ENCODE peak calls at places on chromosomes 5 and 9, in four cellular contexts. T is NT2/D1, Z is GM12878, Y is H1. R is an unnamed sample.

GRCh38 chr9:99056876-99057664 is 47.8 kb upstream of the TGFBR1 start:
- DNase-seq in Y (no peak), T (no peak), Z (no peak), R (no peak)

GRCh38 chr9:12464368-12464767 is 228.8 kb upstream of the TYRP1 start:
- DNase-seq in T (no peak), Y (no peak), Z (no peak), R (no peak)

GRCh38 chr5:107580902-107581823 is 89.6 kb downstream of the EFNA5 start:
- DNase-seq in Y (no peak), Z (no peak), T (no peak), R (no peak)

GRCh38 chr5:156330141-156330870 is 3.3 kb downstream of the SGCD start:
- DNase-seq in Z (no peak), T (no peak), Y (no peak), R (no peak)

GRCh38 chr9:69443178-69443577 is 118.2 kb downstream of the ENTREP1 start:
- DNase-seq in T (no peak), Z (no peak), Y (no peak), R (no peak)

GRCh38 chr9:115694014-115694413 is 459.6 kb upstream of the PAPPA start:
- DNase-seq in Y (no peak), Z (no peak), T (peak), R (no peak)

GRCh38 chr9:85246566-85246965 is 495.2 kb downstream of the AGTPBP1 start:
- DNase-seq in Y (no peak), Z (no peak), T (no peak), R (no peak)

GRCh38 chr5:756865-757345 is 27.6 kb downstream of the ZDHHC11B start:
- DNase-seq in T (no peak), Z (no peak), Y (no peak), R (no peak)

GRCh38 chr5:80579050-80579449 is 9.0 kb upstream of the ANKRD34B start:
- DNase-seq in Z (no peak), Y (no peak), T (no peak), R (no peak)

GRCh38 chr9:133768859-133769510 is 30.8 kb upstream of the SARDH start:
- DNase-seq in Y (no peak), T (peak), Z (no peak), R (no peak)

GRCh38 chr5:129367883-129368282 is 92.2 kb upstream of the ADAMTS19 start:
- DNase-seq in T (no peak), Z (no peak), Y (no peak), R (no peak)

GRCh38 chr5:118733394-118733793 is 255.0 kb downstream of the DTWD2 start:
- DNase-seq in Z (no peak), Y (no peak), T (no peak), R (no peak)

GRCh38 chr9:7963026-7963425 is 163.4 kb upstream of the DMAC1 start:
- DNase-seq in Z (no peak), T (no peak), Y (no peak), R (no peak)

GRCh38 chr5:61866930-61867329 is 439.1 kb upstream of the KIF2A start:
- DNase-seq in Y (no peak), Z (peak), T (no peak), R (no peak)

GRCh38 chr9:33506626-33507370 is 17.3 kb upstream of the ANKRD18B start:
- DNase-seq in Y (no peak), Z (no peak), T (no peak), R (no peak)

GRCh38 chr9:136488247-136489214 is 5.7 kb upstream of the SEC16A start:
- DNase-seq in Z (no peak), T (peak), Y (peak), R (peak)

GRCh38 chr5:447501-447900 is 4.5 kb downstream of the EXOC3 start:
- DNase-seq in Z (no peak), T (no peak), Y (no peak), R (no peak)

GRCh38 chr5:27191786-27192505 is 153.6 kb upstream of the CDH9 start:
- DNase-seq in Z (no peak), Y (no peak), T (no peak), R (no peak)

GRCh38 chr9:14532716-14533115 is 160.5 kb downstream of the ZDHHC21 start:
- DNase-seq in T (no peak), Z (no peak), Y (no peak), R (no peak)

GRCh38 chr5:140296289-140296688 is 6.6 kb downstream of the PFDN1 start:
- DNase-seq in T (no peak), Y (no peak), Z (no peak), R (no peak)

GRCh38 chr5:55160493-55161209 is 680 bp downstream of the GPX8 start:
- DNase-seq in T (peak), Y (no peak), Z (no peak), R (peak)

GRCh38 chr5:67901816-67902496 is 313.6 kb upstream of the PIK3R1 start:
- DNase-seq in Z (no peak), Y (no peak), T (no peak), R (no peak)

GRCh38 chr9:81430727-81431126 is 258.6 kb downstream of the TLE1 start:
- DNase-seq in T (no peak), Z (no peak), Y (no peak), R (no peak)

GRCh38 chr9:68738346-68738745 is 33.3 kb downstream of the PIP5K1B start:
- DNase-seq in T (no peak), Z (no peak), Y (no peak), R (no peak)

GRCh38 chr9:71756753-71757152 is 11.6 kb downstream of the CEMIP2 start:
- DNase-seq in T (peak), Y (no peak), Z (no peak), R (no peak)

GRCh38 chr5:36658016-36658415 is 51.6 kb downstream of the SLC1A3 start:
- DNase-seq in Y (no peak), Z (no peak), T (no peak), R (no peak)

GRCh38 chr9:18493361-18494015 is 19.5 kb downstream of the ADAMTSL1 start:
- DNase-seq in Y (no peak), Z (no peak), T (no peak), R (no peak)

GRCh38 chr5:69489246-69489645 is 3.3 kb upstream of the OCLN start:
- DNase-seq in Z (no peak), Y (no peak), T (no peak), R (no peak)

GRCh38 chr5:178115835-178116405 is 2.6 kb downstream of the N4BP3 start:
- DNase-seq in T (no peak), Z (no peak), Y (no peak), R (no peak)

GRCh38 chr5:2357309-2357708 is 394.2 kb downstream of the IRX2 start:
- DNase-seq in T (no peak), Y (no peak), Z (no peak), R (no peak)

GRCh38 chr9:105700598-105701544 is 6.5 kb downstream of the TMEM38B start:
- DNase-seq in Z (no peak), Y (no peak), T (no peak), R (no peak)

GRCh38 chr5:67118050-67118620 is 78.5 kb downstream of the CD180 start:
- DNase-seq in T (no peak), Z (no peak), Y (no peak), R (no peak)

GRCh38 chr5:1809416-1810035 is 8.3 kb downstream of the NDUFS6 start:
- DNase-seq in Y (no peak), T (no peak), Z (no peak), R (no peak)

DNA sequence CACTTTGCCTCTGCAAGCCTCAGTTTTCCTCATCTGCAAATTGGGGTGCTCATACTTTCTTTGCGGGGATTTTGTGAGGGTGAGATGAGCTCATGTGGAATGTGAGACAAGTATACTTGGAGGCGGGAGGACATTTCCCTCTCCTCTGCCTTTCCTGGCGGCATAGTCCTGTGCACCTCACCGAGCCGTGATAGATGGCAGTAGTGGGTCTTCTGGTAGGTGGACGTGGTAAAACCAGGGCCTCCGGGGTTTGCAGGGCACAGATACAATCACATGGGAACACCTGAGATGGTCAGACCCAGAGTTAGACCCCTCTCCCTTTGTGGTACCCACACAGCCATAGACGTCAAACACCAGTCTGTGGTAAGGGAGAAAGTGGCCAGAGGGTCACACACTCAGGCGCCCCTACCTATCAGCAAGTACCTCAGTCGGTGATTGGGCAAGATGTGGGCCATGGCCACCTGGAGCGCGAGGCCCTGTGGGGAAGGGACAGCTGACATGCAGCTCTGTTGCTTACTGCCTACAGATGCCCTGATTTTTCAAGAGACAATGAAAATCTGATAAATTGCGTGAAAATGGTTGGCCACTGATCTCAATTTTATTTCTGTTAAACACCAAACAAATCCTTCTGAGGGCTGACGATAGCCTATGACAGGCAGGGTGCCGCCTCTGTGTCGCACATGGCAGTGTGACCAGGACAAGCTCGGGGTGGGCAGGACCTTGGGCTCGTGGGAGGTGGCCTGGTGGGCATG is 9.9 kb downstream of the ERGIC1 start:
- DNase-seq in Y (no peak), T (no peak), Z (no peak), R (no peak)
- TF ChIP-seq SUZ12 in Y (no peak), T (no peak), Z (no peak), R (no peak)

GRCh38 chr5:135216813-135217154 is 182.2 kb downstream of the MACROH2A1 start:
- DNase-seq in Z (no peak), T (no peak), Y (no peak), R (no peak)

GRCh38 chr5:135213466-135214239 is 179.6 kb upstream of the PITX1 start:
- DNase-seq in Z (no peak), Y (no peak), T (no peak), R (no peak)

GRCh38 chr5:135216072-135216812 is 182.2 kb upstream of the PITX1 start:
- DNase-seq in T (no peak), Z (no peak), Y (no peak), R (no peak)

GRCh38 chr5:135215617-135215995 is 181.6 kb upstream of the PITX1 start:
- DNase-seq in T (no peak), Y (no peak), Z (no peak), R (no peak)

DNA sequence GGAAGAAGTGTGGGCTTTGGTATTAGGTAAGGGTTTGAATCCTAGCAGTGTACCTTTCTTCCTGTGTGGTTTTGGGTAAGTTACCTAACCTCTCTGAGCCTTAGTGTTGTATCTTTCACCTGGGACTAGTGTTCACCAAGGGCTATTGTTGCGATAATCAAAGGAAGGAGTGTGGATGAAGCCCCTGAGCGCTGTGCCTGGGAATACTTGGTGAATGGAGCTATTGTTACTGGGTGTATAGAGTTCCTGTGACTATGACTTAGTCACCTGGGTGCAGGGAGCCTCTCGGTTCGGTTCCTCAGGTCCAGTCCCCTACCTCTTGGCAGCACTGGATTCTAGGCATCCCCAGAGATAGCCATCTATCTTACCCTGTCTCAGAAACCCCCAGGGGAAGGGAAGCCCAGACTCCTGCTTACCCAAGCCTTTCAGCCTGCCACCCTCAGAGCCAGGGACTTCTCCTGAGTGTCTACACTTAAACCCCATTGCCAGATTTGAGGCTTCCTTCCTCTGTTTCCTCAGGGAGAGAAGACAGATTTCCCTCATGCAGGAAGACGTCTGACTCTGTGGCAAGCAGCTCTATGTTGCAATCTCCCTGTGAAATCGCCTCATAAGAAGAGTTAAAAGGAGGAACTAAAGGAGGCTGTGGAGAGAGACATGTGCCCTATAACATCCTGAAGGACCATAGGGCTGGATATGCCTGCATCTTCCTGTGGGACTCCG is 181.0 kb upstream of the PITX1 start:
- DNase-seq in T (no peak), Z (no peak), Y (no peak), R (no peak)
- TF ChIP-seq SUZ12 in T (no peak), Z (no peak), Y (no peak), R (no peak)

GRCh38 chr5:173778784-173779304 is 109.3 kb upstream of the CPEB4 start:
- DNase-seq in T (no peak), Y (no peak), Z (no peak), R (no peak)

GRCh38 chr5:173780356-173781234 is 107.6 kb upstream of the CPEB4 start:
- DNase-seq in T (no peak), Y (no peak), Z (no peak), R (no peak)

GRCh38 chr5:173782671-173783101 is 105.5 kb upstream of the CPEB4 start:
- DNase-seq in Z (no peak), Y (no peak), T (no peak), R (no peak)

GRCh38 chr5:173781432-173781825 is 106.7 kb upstream of the CPEB4 start:
- DNase-seq in Y (no peak), T (no peak), Z (no peak), R (no peak)

DNA sequence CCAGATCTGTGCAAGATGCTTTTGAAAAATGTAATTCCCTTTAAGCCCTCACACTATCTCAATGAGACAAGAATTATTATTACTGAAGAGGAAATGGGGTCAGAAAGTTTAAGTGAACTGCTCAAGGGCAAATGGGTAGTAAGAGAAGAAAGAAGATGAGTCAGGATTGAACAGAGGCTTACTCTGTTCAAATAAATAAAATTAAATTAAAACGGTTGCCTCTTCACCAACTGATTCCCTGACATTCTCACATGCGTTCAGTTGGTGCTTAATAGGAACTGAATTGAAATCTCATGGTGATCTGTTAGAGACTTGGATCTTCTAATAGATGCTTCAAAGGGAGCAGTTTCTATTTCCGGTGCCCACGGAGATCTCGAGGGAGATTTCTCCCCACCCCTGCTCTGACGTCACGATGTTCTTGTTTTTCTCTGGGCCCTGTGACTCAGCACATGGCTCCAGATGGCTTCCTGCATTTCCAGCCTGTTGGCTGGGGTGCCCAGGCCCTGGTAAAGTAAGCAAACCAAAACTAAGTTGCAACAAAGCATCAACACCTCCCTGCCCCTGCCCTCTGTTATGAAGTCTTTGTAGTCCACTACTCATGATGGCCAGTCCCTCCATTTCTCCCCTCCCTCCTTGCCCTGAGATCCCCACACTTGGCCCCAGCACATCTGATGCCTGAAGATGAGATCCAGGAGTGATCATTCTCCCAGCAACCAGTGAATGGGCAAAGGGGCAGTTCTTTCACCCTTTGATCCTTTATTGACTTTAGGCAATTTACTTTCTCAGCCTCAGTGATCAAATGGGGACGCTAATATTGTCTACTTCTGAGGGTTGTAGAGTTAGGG is 106.1 kb upstream of the CPEB4 start:
- DNase-seq in Z (peak), T (no peak), Y (no peak), R (no peak)
- TF ChIP-seq SUZ12 in Z (no peak), T (no peak), Y (no peak), R (no peak)

GRCh38 chr5:58774979-58775378 is 192.1 kb downstream of the RAB3C start:
- DNase-seq in T (no peak), Z (no peak), Y (no peak), R (no peak)

GRCh38 chr5:58775699-58776098 is 192.8 kb downstream of the RAB3C start:
- DNase-seq in Y (no peak), Z (peak), T (no peak), R (no peak)

GRCh38 chr5:58770131-58770530 is 187.3 kb downstream of the RAB3C start:
- DNase-seq in Y (no peak), Z (no peak), T (no peak), R (no peak)

GRCh38 chr5:58773744-58774441 is 191.0 kb downstream of the RAB3C start:
- DNase-seq in Y (no peak), T (no peak), Z (no peak), R (no peak)

GRCh38 chr5:58771750-58772149 is 188.9 kb downstream of the RAB3C start:
- DNase-seq in Z (no peak), T (no peak), Y (no peak), R (no peak)
- TF ChIP-seq SUZ12 in Z (no peak), T (no peak), Y (no peak), R (no peak)

GRCh38 chr9:129170229-129170628 is 7.8 kb downstream of the IER5L start:
- DNase-seq in Z (no peak), T (no peak), Y (no peak), R (no peak)
- TF ChIP-seq SUZ12 in Z (no peak), T (no peak), Y (no peak), R (no peak)

GRCh38 chr5:73433982-73434342 is 14.6 kb downstream of the FOXD1 start:
- DNase-seq in Z (no peak), T (no peak), Y (no peak), R (no peak)
- TF ChIP-seq SUZ12 in Z (no peak), T (no peak), Y (no peak), R (no peak)

DNA sequence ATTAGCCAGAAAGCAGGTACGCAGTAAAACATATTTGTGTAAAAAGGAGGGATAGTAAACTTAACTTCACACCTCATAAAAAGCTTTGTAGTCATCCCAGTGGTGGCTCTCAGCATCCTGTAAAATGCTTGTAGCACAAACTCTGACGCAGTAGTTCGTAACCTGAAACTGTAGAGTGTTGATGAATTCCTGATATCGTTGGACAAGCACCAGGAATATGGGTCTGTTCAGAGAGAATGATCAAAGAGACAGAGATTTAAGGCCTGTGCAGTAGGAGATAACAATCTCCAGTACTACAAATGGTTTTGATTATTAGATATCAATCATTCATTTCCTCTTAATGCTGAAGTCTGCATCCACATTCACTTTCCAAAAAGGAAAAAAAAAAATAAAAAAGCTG is 148.5 kb downstream of the KIAA0825 start:
- DNase-seq in T (no peak), Z (no peak), Y (no peak), R (peak)
- TF ChIP-seq SUZ12 in T (no peak), Z (no peak), Y (no peak), R (no peak)

GRCh38 chr5:149005077-149005892 is 57.6 kb downstream of the SH3TC2 start:
- DNase-seq in T (no peak), Z (no peak), Y (no peak), R (no peak)
- TF ChIP-seq SUZ12 in T (no peak), Z (no peak), Y (no peak), R (no peak)

R was measured in HEK293T.